ENCODE peak calls at places on chromosomes 1 and 21, in seven cellular contexts. Q, R, S, D, H, G and X are unnamed samples. For H3K9me3, the result is how much of the 10 kb centered on the place peaks cover.

GRCh38 chr1:28365864-28366263 is 3.7 kb upstream of the PHACTR4 start:
- DNase-seq in Q (no peak), R (no peak), S (no peak), D (no peak), H (no peak), G (no peak), X (no peak)

GRCh38 chr1:204180133-204180532 is 14.0 kb upstream of the REN start:
- DNase-seq in Q (no peak), R (no peak), S (no peak), D (no peak), H (no peak), G (peak), X (no peak)

GRCh38 chr1:178300350-178300699 is 196.4 kb downstream of the CLEC20A start:
- DNase-seq in Q (no peak), R (no peak), S (no peak), D (no peak), H (no peak), G (no peak), X (no peak)

GRCh38 chr1:27528701-27529637 is 39.0 kb upstream of the WASF2 start:
- DNase-seq in Q (no peak), R (peak), S (peak), D (peak), H (peak), G (no peak), X (peak)

GRCh38 chr21:39705849-39706248 is 39.1 kb upstream of the IGSF5 start:
- DNase-seq in Q (no peak), R (no peak), S (no peak), D (no peak), H (no peak), G (no peak), X (no peak)

GRCh38 chr1:85134583-85135455 is 66.0 kb downstream of the SYDE2 start:
- DNase-seq in Q (no peak), R (no peak), S (no peak), D (no peak), H (no peak), G (no peak), X (peak)

GRCh38 chr21:39121600-39122355 is 61.5 kb downstream of the PSMG1 start:
- DNase-seq in Q (no peak), R (peak), S (no peak), D (no peak), H (no peak), G (no peak), X (no peak)

GRCh38 chr1:232317336-232317735 is 312.6 kb downstream of the SIPA1L2 start:
- DNase-seq in Q (no peak), R (no peak), S (no peak), D (no peak), H (no peak), G (no peak), X (no peak)

GRCh38 chr1:207579436-207579799 is 65.5 kb upstream of the CR1L start:
- DNase-seq in Q (peak), R (no peak), S (peak), D (no peak), H (no peak), G (no peak), X (peak)

GRCh38 chr1:190478193-190479007 is 736 bp upstream of the BRINP3 start:
- DNase-seq in Q (no peak), R (no peak), S (no peak), D (no peak), H (no peak), G (no peak), X (no peak)
- TF ChIP-seq CTCF in Q (no peak), R (no peak), S (no peak), D (no peak), H (no peak), G (no peak), X (no peak)

GRCh38 chr1:4261327-4261726 is 361.3 kb upstream of the C1orf174 start:
- DNase-seq in Q (no peak), R (no peak), S (no peak), D (no peak), H (no peak), G (no peak), X (no peak)
- H3K9me3 ChIP-seq in Q (under half), R (under half), S (under half), D (under half), H (under half), G (under half), X (under half)

GRCh38 chr1:222464841-222465210 is 83.1 kb downstream of the HHIPL2 start:
- DNase-seq in Q (peak), R (peak), S (peak), D (peak), H (no peak), G (peak), X (no peak)
- H3K4me3 ChIP-seq in Q (peak), R (peak), S (peak), D (peak), H (peak), G (peak), X (peak)

GRCh38 chr1:238061967-238062613 is 171.4 kb upstream of the ZP4 start:
- DNase-seq in Q (no peak), R (no peak), S (no peak), D (no peak), H (no peak), G (no peak), X (no peak)

GRCh38 chr1:238060046-238060445 is 169.3 kb upstream of the ZP4 start:
- DNase-seq in Q (no peak), R (no peak), S (no peak), D (no peak), H (no peak), G (no peak), X (no peak)

DNA sequence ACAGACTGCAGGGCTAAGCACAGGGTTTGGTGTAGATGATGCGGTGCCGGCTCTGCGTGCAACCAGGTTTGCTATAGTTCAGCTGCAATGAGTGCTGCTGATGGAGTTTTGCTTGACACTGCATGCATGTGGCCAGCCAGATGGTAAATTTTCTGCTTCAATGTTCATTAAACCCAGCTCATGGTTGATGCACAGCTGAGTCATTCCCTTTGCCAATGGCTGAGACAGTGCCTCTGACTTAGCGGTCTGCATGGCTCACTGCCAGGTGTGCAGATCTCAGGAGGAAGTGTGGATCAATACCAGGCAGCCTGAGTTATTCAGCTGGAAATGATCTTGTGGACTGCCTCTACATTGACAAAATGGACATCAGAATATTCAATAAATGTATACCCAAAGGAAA is 172.7 kb upstream of the ZP4 start:
- DNase-seq in Q (no peak), R (no peak), S (no peak), D (no peak), H (no peak), G (no peak), X (no peak)
- TF ChIP-seq CTCF in Q (no peak), R (no peak), S (no peak), D (no peak), H (no peak), G (no peak), X (no peak)

GRCh38 chr21:28310711-28311110 is 682.0 kb downstream of the LTN1 start:
- DNase-seq in Q (no peak), R (no peak), S (no peak), D (no peak), H (no peak), G (no peak), X (no peak)

GRCh38 chr21:28308516-28308915 is 684.2 kb downstream of the LTN1 start:
- DNase-seq in Q (no peak), R (no peak), S (no peak), D (no peak), H (no peak), G (no peak), X (no peak)

GRCh38 chr21:28311776-28312175 is 680.9 kb downstream of the LTN1 start:
- DNase-seq in Q (no peak), R (no peak), S (no peak), D (no peak), H (no peak), G (no peak), X (no peak)

GRCh38 chr21:28309596-28309995 is 683.1 kb downstream of the LTN1 start:
- DNase-seq in Q (no peak), R (no peak), S (no peak), D (no peak), H (no peak), G (no peak), X (no peak)
- H3K9me3 ChIP-seq in Q (under half), R (under half), S (under half), D (under half), H (under half), G (under half), X (under half)

GRCh38 chr1:32652244-32652962 is 1.4 kb downstream of the RBBP4 start:
- DNase-seq in Q (no peak), R (no peak), S (no peak), D (no peak), H (no peak), G (no peak), X (no peak)
- H3K4me3 ChIP-seq in Q (peak), R (peak), S (peak), D (peak), H (peak), G (peak), X (peak)

GRCh38 chr1:70745199-70745598 is 302.4 kb downstream of the PTGER3 start:
- DNase-seq in Q (no peak), R (no peak), S (no peak), D (no peak), H (no peak), G (no peak), X (no peak)
- TF ChIP-seq CTCF in Q (peak), R (no peak), S (no peak), D (no peak), H (no peak), G (no peak), X (peak)

DNA sequence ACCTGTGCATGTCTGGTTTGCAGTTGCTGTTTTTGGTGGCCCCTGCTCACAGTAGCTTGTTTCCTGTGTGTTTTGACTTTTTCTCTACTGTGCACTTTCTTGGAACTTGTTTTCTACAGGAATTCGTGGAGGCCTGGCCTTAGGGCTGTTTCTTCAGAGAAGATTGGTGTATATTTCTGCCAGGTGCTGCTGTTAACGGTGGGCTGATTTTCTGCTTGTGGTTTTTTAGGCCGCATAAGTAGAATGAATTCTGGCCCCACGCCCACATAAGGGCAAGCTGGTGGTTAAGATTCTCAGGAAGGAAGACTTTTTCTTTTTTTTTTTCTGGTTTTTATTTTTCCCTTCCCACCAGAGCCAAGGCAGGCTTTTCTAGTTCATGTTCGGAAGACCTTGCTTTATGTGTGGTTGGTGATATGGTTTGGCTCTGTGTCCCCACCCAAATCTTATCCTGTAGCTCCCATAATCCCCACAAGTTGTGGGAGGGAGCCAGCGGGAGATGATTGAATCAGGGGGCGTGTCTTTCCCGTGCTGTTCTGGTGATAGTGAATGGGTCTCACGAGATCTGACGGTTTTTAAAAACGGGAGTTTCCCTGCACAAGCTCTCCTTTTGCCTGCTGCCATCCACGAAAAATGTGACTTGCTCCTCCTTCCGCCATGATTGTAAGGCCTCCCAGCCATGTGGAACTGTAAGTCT is 71.5 kb upstream of the DISP3 start:
- DNase-seq in Q (no peak), R (no peak), S (no peak), D (no peak), H (no peak), G (peak), X (no peak)
- H3K9me3 ChIP-seq in Q (under half), R (under half), S (under half), D (under half), H (under half), G (under half), X (under half)

GRCh38 chr1:23554481-23555224 is 4.6 kb downstream of the ID3 start:
- DNase-seq in Q (no peak), R (peak), S (peak), D (peak), H (peak), G (peak), X (no peak)

GRCh38 chr1:23557471-23558124 is 1.7 kb downstream of the ID3 start:
- DNase-seq in Q (no peak), R (no peak), S (no peak), D (no peak), H (no peak), G (no peak), X (no peak)

GRCh38 chr1:23556661-23557470 is 2.4 kb downstream of the ID3 start:
- DNase-seq in Q (no peak), R (no peak), S (no peak), D (no peak), H (no peak), G (no peak), X (no peak)

GRCh38 chr1:23555225-23555801 is 4.0 kb downstream of the ID3 start:
- DNase-seq in Q (no peak), R (peak), S (peak), D (peak), H (no peak), G (no peak), X (no peak)

GRCh38 chr1:23555949-23556640 is 3.2 kb downstream of the ID3 start:
- DNase-seq in Q (no peak), R (no peak), S (peak), D (no peak), H (no peak), G (no peak), X (no peak)
- H3K4me3 ChIP-seq in Q (no peak), R (peak), S (peak), D (peak), H (peak), G (no peak), X (no peak)

DNA sequence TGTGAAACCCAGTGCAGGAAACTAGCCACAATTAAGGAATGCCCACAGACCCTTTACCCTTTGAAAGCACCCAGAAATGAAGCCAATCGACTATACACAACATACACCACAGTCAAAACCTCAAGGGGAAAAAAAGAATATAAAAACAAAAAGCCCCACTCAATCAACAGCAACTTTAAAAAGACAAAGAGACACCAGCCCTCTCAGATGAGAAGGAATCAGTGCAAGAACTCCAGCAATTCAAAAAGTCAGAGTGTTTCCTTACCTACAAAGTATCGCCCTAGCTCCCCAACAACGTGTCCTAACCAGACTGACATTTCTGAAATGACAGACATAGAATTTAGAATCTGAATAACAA is 147.7 kb downstream of the CHD1L start:
- DNase-seq in Q (no peak), R (no peak), S (no peak), D (no peak), H (no peak), G (no peak), X (no peak)
- TF ChIP-seq CTCF in Q (peak), R (no peak), S (no peak), D (no peak), H (no peak), G (no peak), X (no peak)